ENCODE peak calls at places on chromosomes 5 and 9, in seven cellular contexts. One of them, this sample, is unnamed. For H3K4me1 and H3K79me2, the result is how much of the 10 kb centered on the place peaks cover.

GRCh38 chr9:89657765-89658164 is 53.0 kb downstream of the GADD45G start:
- DNase-seq in hepatocyte: no peak
- DNase-seq in SK-N-SH: no peak
- DNase-seq in fibroblast of lung: no peak
- DNase-seq in MM.1S: peak
- DNase-seq in GM12878: no peak
- DNase-seq in OCI-LY7: no peak
- DNase-seq in this sample: no peak

GRCh38 chr9:129183495-129184308 is 5.6 kb upstream of the IER5L start:
- DNase-seq in hepatocyte: peak
- DNase-seq in SK-N-SH: peak
- DNase-seq in fibroblast of lung: no peak
- DNase-seq in MM.1S: no peak
- DNase-seq in GM12878: no peak
- DNase-seq in OCI-LY7: peak
- DNase-seq in this sample: peak

GRCh38 chr5:1759378-1759970 is 40.2 kb downstream of the MRPL36 start:
- DNase-seq in hepatocyte: no peak
- DNase-seq in SK-N-SH: no peak
- DNase-seq in fibroblast of lung: no peak
- DNase-seq in MM.1S: no peak
- DNase-seq in GM12878: no peak
- DNase-seq in OCI-LY7: no peak
- DNase-seq in this sample: peak

GRCh38 chr5:59757442-59757841 is 136.1 kb downstream of the PDE4D start:
- DNase-seq in hepatocyte: no peak
- DNase-seq in SK-N-SH: no peak
- DNase-seq in fibroblast of lung: peak
- DNase-seq in MM.1S: no peak
- DNase-seq in GM12878: no peak
- DNase-seq in OCI-LY7: no peak
- DNase-seq in this sample: peak

GRCh38 chr9:100222674-100223073 is 123.6 kb downstream of the INVS start:
- DNase-seq in hepatocyte: peak
- DNase-seq in SK-N-SH: peak
- DNase-seq in fibroblast of lung: peak
- DNase-seq in MM.1S: peak
- DNase-seq in GM12878: no peak
- DNase-seq in OCI-LY7: peak
- DNase-seq in this sample: peak

GRCh38 chr9:89983411-89983810 is 378.6 kb downstream of the GADD45G start:
- DNase-seq in hepatocyte: no peak
- DNase-seq in SK-N-SH: no peak
- DNase-seq in fibroblast of lung: no peak
- DNase-seq in MM.1S: no peak
- DNase-seq in GM12878: no peak
- DNase-seq in OCI-LY7: no peak
- DNase-seq in this sample: no peak

GRCh38 chr5:142881727-142882126 is 111.5 kb downstream of the ARHGAP26 start:
- DNase-seq in hepatocyte: no peak
- DNase-seq in SK-N-SH: no peak
- DNase-seq in fibroblast of lung: no peak
- DNase-seq in MM.1S: no peak
- DNase-seq in GM12878: no peak
- DNase-seq in OCI-LY7: no peak
- DNase-seq in this sample: no peak

GRCh38 chr5:38825494-38825893 is 20.3 kb upstream of the OSMR start:
- DNase-seq in hepatocyte: no peak
- DNase-seq in SK-N-SH: no peak
- DNase-seq in fibroblast of lung: peak
- DNase-seq in MM.1S: no peak
- DNase-seq in GM12878: no peak
- DNase-seq in OCI-LY7: no peak
- DNase-seq in this sample: peak

GRCh38 chr9:125549465-125550215 is 157.4 kb downstream of the MAPKAP1 start:
- DNase-seq in hepatocyte: peak
- DNase-seq in SK-N-SH: no peak
- DNase-seq in fibroblast of lung: peak
- DNase-seq in MM.1S: no peak
- DNase-seq in GM12878: no peak
- DNase-seq in OCI-LY7: no peak
- DNase-seq in this sample: no peak

GRCh38 chr5:175693746-175694145 is 35.9 kb downstream of the HRH2 start:
- DNase-seq in hepatocyte: no peak
- DNase-seq in SK-N-SH: no peak
- DNase-seq in fibroblast of lung: no peak
- DNase-seq in MM.1S: no peak
- DNase-seq in GM12878: no peak
- DNase-seq in OCI-LY7: no peak
- DNase-seq in this sample: no peak

GRCh38 chr5:19987594-19988345 is at the start of gene CDH18:
- DNase-seq in hepatocyte: peak
- DNase-seq in SK-N-SH: peak
- DNase-seq in fibroblast of lung: peak
- DNase-seq in MM.1S: no peak
- DNase-seq in GM12878: no peak
- DNase-seq in OCI-LY7: no peak
- DNase-seq in this sample: peak

GRCh38 chr9:16214677-16215076 is 655.8 kb downstream of the BNC2 start:
- DNase-seq in hepatocyte: no peak
- DNase-seq in SK-N-SH: no peak
- DNase-seq in fibroblast of lung: no peak
- DNase-seq in MM.1S: no peak
- DNase-seq in GM12878: no peak
- DNase-seq in OCI-LY7: no peak
- DNase-seq in this sample: no peak

GRCh38 chr9:98375138-98375726 is 119.8 kb upstream of the TBC1D2 start:
- DNase-seq in hepatocyte: peak
- DNase-seq in SK-N-SH: no peak
- DNase-seq in fibroblast of lung: peak
- DNase-seq in MM.1S: no peak
- DNase-seq in GM12878: no peak
- DNase-seq in OCI-LY7: peak
- DNase-seq in this sample: peak

GRCh38 chr5:80937591-80937990 is 22.6 kb upstream of the RASGRF2 start:
- DNase-seq in hepatocyte: peak
- DNase-seq in SK-N-SH: no peak
- DNase-seq in fibroblast of lung: peak
- DNase-seq in MM.1S: no peak
- DNase-seq in GM12878: no peak
- DNase-seq in OCI-LY7: no peak
- DNase-seq in this sample: no peak

GRCh38 chr5:139952464-139953070 is 90.5 kb downstream of the NRG2 start:
- DNase-seq in hepatocyte: no peak
- DNase-seq in SK-N-SH: no peak
- DNase-seq in fibroblast of lung: no peak
- DNase-seq in MM.1S: no peak
- DNase-seq in GM12878: no peak
- DNase-seq in OCI-LY7: no peak
- DNase-seq in this sample: no peak

GRCh38 chr9:125486576-125486975 is 220.4 kb downstream of the MAPKAP1 start:
- DNase-seq in hepatocyte: no peak
- DNase-seq in SK-N-SH: no peak
- DNase-seq in fibroblast of lung: peak
- DNase-seq in MM.1S: no peak
- DNase-seq in GM12878: no peak
- DNase-seq in OCI-LY7: no peak
- DNase-seq in this sample: no peak

GRCh38 chr9:82682431-82682830 is 380.5 kb downstream of the RASEF start:
- DNase-seq in hepatocyte: no peak
- DNase-seq in SK-N-SH: no peak
- DNase-seq in fibroblast of lung: no peak
- DNase-seq in MM.1S: no peak
- DNase-seq in GM12878: no peak
- DNase-seq in OCI-LY7: no peak
- DNase-seq in this sample: no peak

GRCh38 chr5:33854733-33855151 is 37.0 kb downstream of the ADAMTS12 start:
- DNase-seq in hepatocyte: peak
- DNase-seq in SK-N-SH: no peak
- DNase-seq in fibroblast of lung: peak
- DNase-seq in MM.1S: no peak
- DNase-seq in GM12878: no peak
- DNase-seq in OCI-LY7: no peak
- DNase-seq in this sample: peak

GRCh38 chr5:28544501-28544900 is 1506.1 kb upstream of the CDH9 start:
- DNase-seq in hepatocyte: no peak
- DNase-seq in SK-N-SH: no peak
- DNase-seq in fibroblast of lung: no peak
- DNase-seq in MM.1S: no peak
- DNase-seq in GM12878: no peak
- DNase-seq in OCI-LY7: no peak
- DNase-seq in this sample: no peak

GRCh38 chr5:138337685-138338410 is at the start of gene FAM53C:
- DNase-seq in hepatocyte: peak
- DNase-seq in SK-N-SH: peak
- DNase-seq in fibroblast of lung: peak
- DNase-seq in MM.1S: peak
- DNase-seq in GM12878: peak
- DNase-seq in OCI-LY7: peak
- DNase-seq in this sample: peak

GRCh38 chr5:76874088-76874581 is 24.3 kb downstream of the S100Z start:
- DNase-seq in hepatocyte: no peak
- DNase-seq in SK-N-SH: no peak
- DNase-seq in fibroblast of lung: no peak
- DNase-seq in MM.1S: peak
- DNase-seq in GM12878: peak
- DNase-seq in OCI-LY7: peak
- DNase-seq in this sample: no peak

DNA sequence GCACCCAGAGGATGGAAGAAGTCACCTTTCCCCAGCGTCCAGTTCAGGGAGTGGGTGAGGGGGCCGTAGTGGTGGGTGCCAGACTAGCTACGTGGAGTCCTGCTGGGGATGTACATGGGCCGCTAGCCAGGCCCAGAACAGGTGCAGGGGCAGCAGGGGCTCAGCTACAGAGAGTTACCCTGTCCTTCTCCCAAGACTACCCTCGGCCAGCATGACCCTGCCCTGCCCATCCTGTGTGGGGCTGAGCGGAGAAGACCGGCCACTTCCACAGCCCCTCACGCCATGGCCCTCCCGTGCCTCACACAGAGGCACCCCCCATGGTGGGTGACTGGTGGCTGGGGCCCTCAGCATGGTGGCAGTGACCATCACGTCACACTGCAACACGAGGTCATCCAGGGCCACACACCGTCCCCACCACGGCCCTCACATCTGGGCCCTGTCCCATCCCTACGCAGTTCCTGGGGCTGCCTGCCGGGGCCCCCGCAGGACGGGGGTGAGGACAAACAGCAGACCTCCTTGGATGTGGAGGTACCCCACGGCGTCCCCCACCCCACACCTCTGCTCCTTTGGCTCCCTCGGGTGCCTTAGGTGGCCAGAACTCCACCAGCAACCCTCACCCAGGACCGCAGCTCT is 977 bp upstream of the DPP7 start:
- DNase-seq in hepatocyte: no peak
- DNase-seq in SK-N-SH: peak
- DNase-seq in fibroblast of lung: no peak
- DNase-seq in MM.1S: no peak
- DNase-seq in GM12878: no peak
- DNase-seq in OCI-LY7: no peak
- DNase-seq in this sample: peak
- H3K4me1 ChIP-seq in hepatocyte: under half
- H3K4me1 ChIP-seq in SK-N-SH: under half
- H3K4me1 ChIP-seq in fibroblast of lung: under half
- H3K4me1 ChIP-seq in MM.1S: under half
- H3K4me1 ChIP-seq in GM12878: under half
- H3K4me1 ChIP-seq in OCI-LY7: under half
- H3K4me1 ChIP-seq in this sample: under half

GRCh38 chr5:154860123-154860522 is 1.7 kb downstream of the CNOT8 start:
- DNase-seq in hepatocyte: no peak
- DNase-seq in SK-N-SH: no peak
- DNase-seq in fibroblast of lung: peak
- DNase-seq in MM.1S: no peak
- DNase-seq in GM12878: no peak
- DNase-seq in OCI-LY7: peak
- DNase-seq in this sample: peak
- H3K79me2 ChIP-seq in hepatocyte: half or more
- H3K79me2 ChIP-seq in SK-N-SH: half or more
- H3K79me2 ChIP-seq in fibroblast of lung: half or more
- H3K79me2 ChIP-seq in MM.1S: half or more
- H3K79me2 ChIP-seq in GM12878: half or more
- H3K79me2 ChIP-seq in OCI-LY7: half or more
- H3K79me2 ChIP-seq in this sample: half or more

GRCh38 chr5:146647656-146648199 is 131.7 kb upstream of the GPR151 start:
- DNase-seq in hepatocyte: no peak
- DNase-seq in SK-N-SH: peak
- DNase-seq in fibroblast of lung: no peak
- DNase-seq in MM.1S: no peak
- DNase-seq in GM12878: no peak
- DNase-seq in OCI-LY7: no peak
- DNase-seq in this sample: no peak
- H3K4me1 ChIP-seq in hepatocyte: under half
- H3K4me1 ChIP-seq in SK-N-SH: under half
- H3K4me1 ChIP-seq in fibroblast of lung: under half
- H3K4me1 ChIP-seq in MM.1S: under half
- H3K4me1 ChIP-seq in GM12878: under half
- H3K4me1 ChIP-seq in OCI-LY7: under half
- H3K4me1 ChIP-seq in this sample: under half

GRCh38 chr9:134389659-134390058 is 63.4 kb downstream of the RXRA start:
- DNase-seq in hepatocyte: no peak
- DNase-seq in SK-N-SH: peak
- DNase-seq in fibroblast of lung: no peak
- DNase-seq in MM.1S: no peak
- DNase-seq in GM12878: no peak
- DNase-seq in OCI-LY7: no peak
- DNase-seq in this sample: no peak

GRCh38 chr9:134388976-134389375 is 62.7 kb downstream of the RXRA start:
- DNase-seq in hepatocyte: no peak
- DNase-seq in SK-N-SH: no peak
- DNase-seq in fibroblast of lung: no peak
- DNase-seq in MM.1S: no peak
- DNase-seq in GM12878: no peak
- DNase-seq in OCI-LY7: no peak
- DNase-seq in this sample: no peak

GRCh38 chr9:134390947-134391318 is 64.7 kb downstream of the RXRA start:
- DNase-seq in hepatocyte: no peak
- DNase-seq in SK-N-SH: no peak
- DNase-seq in fibroblast of lung: no peak
- DNase-seq in MM.1S: no peak
- DNase-seq in GM12878: no peak
- DNase-seq in OCI-LY7: no peak
- DNase-seq in this sample: no peak

GRCh38 chr9:134391319-134392231 is 65.3 kb downstream of the RXRA start:
- DNase-seq in hepatocyte: no peak
- DNase-seq in SK-N-SH: no peak
- DNase-seq in fibroblast of lung: no peak
- DNase-seq in MM.1S: peak
- DNase-seq in GM12878: peak
- DNase-seq in OCI-LY7: no peak
- DNase-seq in this sample: no peak

DNA sequence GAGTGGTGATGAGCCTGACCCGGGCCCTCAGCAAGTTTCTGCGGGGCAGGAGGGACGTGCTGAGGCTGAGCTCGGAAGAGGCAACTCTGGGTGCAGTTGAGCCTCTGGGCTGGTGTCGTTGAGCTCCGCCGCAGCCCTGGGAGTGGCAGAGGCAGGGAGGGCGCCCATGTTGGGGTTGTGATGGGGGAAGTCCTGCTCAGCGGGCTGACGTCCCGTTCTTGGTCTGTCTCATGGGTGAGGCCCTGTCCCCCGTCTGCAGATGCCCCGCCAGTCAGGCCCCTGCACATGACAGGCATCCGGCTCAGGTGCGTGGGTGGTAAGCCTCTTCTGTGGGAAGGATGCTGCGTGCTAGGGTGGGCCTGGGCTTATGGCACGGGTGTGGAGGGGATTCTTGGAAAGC is 64.3 kb downstream of the RXRA start:
- DNase-seq in hepatocyte: no peak
- DNase-seq in SK-N-SH: no peak
- DNase-seq in fibroblast of lung: no peak
- DNase-seq in MM.1S: no peak
- DNase-seq in GM12878: no peak
- DNase-seq in OCI-LY7: no peak
- DNase-seq in this sample: no peak
- H3K79me2 ChIP-seq in hepatocyte: half or more
- H3K79me2 ChIP-seq in SK-N-SH: under half
- H3K79me2 ChIP-seq in fibroblast of lung: under half
- H3K79me2 ChIP-seq in MM.1S: under half
- H3K79me2 ChIP-seq in GM12878: under half
- H3K79me2 ChIP-seq in OCI-LY7: under half
- H3K79me2 ChIP-seq in this sample: half or more

This sample was measured in osteoblast.